ENCODE peak calls at places on chromosomes 2 and 18, in seven cellular contexts. One of them, this sample, is unnamed. For H3K4me1, the result is how much of the 10 kb centered on the place peaks cover.

GRCh38 chr2:182784777-182785176 is 68.7 kb downstream of the DNAJC10 start:
- DNase-seq in upper lobe of right lung: no peak
- DNase-seq in GM23248: peak
- DNase-seq in left ventricle myocardium inferior: no peak
- DNase-seq in tibial artery: no peak
- DNase-seq in PC-3: peak
- DNase-seq in H9: no peak
- DNase-seq in this sample: peak

GRCh38 chr2:42182654-42183308 is 13.6 kb downstream of the EML4 start:
- DNase-seq in upper lobe of right lung: no peak
- DNase-seq in GM23248: no peak
- DNase-seq in left ventricle myocardium inferior: no peak
- DNase-seq in tibial artery: no peak
- DNase-seq in PC-3: no peak
- DNase-seq in H9: no peak
- DNase-seq in this sample: no peak

GRCh38 chr2:121536850-121537557 is 6.3 kb downstream of the RNU4ATAC start:
- DNase-seq in upper lobe of right lung: no peak
- DNase-seq in GM23248: no peak
- DNase-seq in left ventricle myocardium inferior: no peak
- DNase-seq in tibial artery: no peak
- DNase-seq in PC-3: no peak
- DNase-seq in H9: no peak
- DNase-seq in this sample: no peak

GRCh38 chr2:49003206-49003605 is 151.1 kb downstream of the FSHR start:
- DNase-seq in upper lobe of right lung: no peak
- DNase-seq in GM23248: no peak
- DNase-seq in left ventricle myocardium inferior: no peak
- DNase-seq in tibial artery: no peak
- DNase-seq in PC-3: no peak
- DNase-seq in H9: no peak
- DNase-seq in this sample: peak

GRCh38 chr18:13382990-13383821 is 164.6 kb downstream of the LDLRAD4 start:
- DNase-seq in upper lobe of right lung: no peak
- DNase-seq in GM23248: no peak
- DNase-seq in left ventricle myocardium inferior: no peak
- DNase-seq in tibial artery: no peak
- DNase-seq in PC-3: no peak
- DNase-seq in H9: peak
- DNase-seq in this sample: no peak

GRCh38 chr2:193584522-193584938 is 1389.8 kb upstream of the TMEFF2 start:
- DNase-seq in upper lobe of right lung: no peak
- DNase-seq in GM23248: peak
- DNase-seq in left ventricle myocardium inferior: no peak
- DNase-seq in tibial artery: no peak
- DNase-seq in PC-3: peak
- DNase-seq in H9: peak
- DNase-seq in this sample: peak

GRCh38 chr18:76823166-76823539 is 796 bp downstream of the ZNF236 start:
- DNase-seq in upper lobe of right lung: peak
- DNase-seq in GM23248: no peak
- DNase-seq in left ventricle myocardium inferior: no peak
- DNase-seq in tibial artery: no peak
- DNase-seq in PC-3: no peak
- DNase-seq in H9: no peak
- DNase-seq in this sample: no peak

GRCh38 chr2:37679072-37679695 is 7.7 kb upstream of the CDC42EP3 start:
- DNase-seq in upper lobe of right lung: no peak
- DNase-seq in GM23248: no peak
- DNase-seq in left ventricle myocardium inferior: no peak
- DNase-seq in tibial artery: no peak
- DNase-seq in PC-3: peak
- DNase-seq in H9: no peak
- DNase-seq in this sample: no peak

GRCh38 chr2:213080969-213081617 is 70.3 kb downstream of the IKZF2 start:
- DNase-seq in upper lobe of right lung: no peak
- DNase-seq in GM23248: no peak
- DNase-seq in left ventricle myocardium inferior: no peak
- DNase-seq in tibial artery: no peak
- DNase-seq in PC-3: no peak
- DNase-seq in H9: no peak
- DNase-seq in this sample: no peak

GRCh38 chr18:26482567-26482966 is 65.8 kb downstream of the KCTD1 start:
- DNase-seq in upper lobe of right lung: no peak
- DNase-seq in GM23248: no peak
- DNase-seq in left ventricle myocardium inferior: no peak
- DNase-seq in tibial artery: no peak
- DNase-seq in PC-3: peak
- DNase-seq in H9: peak
- DNase-seq in this sample: no peak

GRCh38 chr18:62925031-62925688 is 209.8 kb downstream of the PHLPP1 start:
- DNase-seq in upper lobe of right lung: no peak
- DNase-seq in GM23248: peak
- DNase-seq in left ventricle myocardium inferior: no peak
- DNase-seq in tibial artery: no peak
- DNase-seq in PC-3: peak
- DNase-seq in H9: no peak
- DNase-seq in this sample: peak

GRCh38 chr18:8212893-8213805 is 396.1 kb upstream of the RAB12 start:
- DNase-seq in upper lobe of right lung: no peak
- DNase-seq in GM23248: peak
- DNase-seq in left ventricle myocardium inferior: no peak
- DNase-seq in tibial artery: no peak
- DNase-seq in PC-3: peak
- DNase-seq in H9: no peak
- DNase-seq in this sample: peak

GRCh38 chr2:39138837-39139211 is 18.0 kb upstream of the SOS1 start:
- DNase-seq in upper lobe of right lung: no peak
- DNase-seq in GM23248: no peak
- DNase-seq in left ventricle myocardium inferior: no peak
- DNase-seq in tibial artery: no peak
- DNase-seq in PC-3: no peak
- DNase-seq in H9: no peak
- DNase-seq in this sample: no peak

GRCh38 chr2:8380026-8380425 is 301.8 kb upstream of the ID2 start:
- DNase-seq in upper lobe of right lung: no peak
- DNase-seq in GM23248: no peak
- DNase-seq in left ventricle myocardium inferior: peak
- DNase-seq in tibial artery: no peak
- DNase-seq in PC-3: no peak
- DNase-seq in H9: no peak
- DNase-seq in this sample: no peak

GRCh38 chr18:51391731-51392130 is 194.2 kb upstream of the MEX3C start:
- DNase-seq in upper lobe of right lung: no peak
- DNase-seq in GM23248: no peak
- DNase-seq in left ventricle myocardium inferior: no peak
- DNase-seq in tibial artery: no peak
- DNase-seq in PC-3: no peak
- DNase-seq in H9: no peak
- DNase-seq in this sample: no peak

GRCh38 chr2:207188601-207189000 is 22.9 kb upstream of the KLF7 start:
- DNase-seq in upper lobe of right lung: no peak
- DNase-seq in GM23248: peak
- DNase-seq in left ventricle myocardium inferior: no peak
- DNase-seq in tibial artery: no peak
- DNase-seq in PC-3: peak
- DNase-seq in H9: no peak
- DNase-seq in this sample: peak

DNA sequence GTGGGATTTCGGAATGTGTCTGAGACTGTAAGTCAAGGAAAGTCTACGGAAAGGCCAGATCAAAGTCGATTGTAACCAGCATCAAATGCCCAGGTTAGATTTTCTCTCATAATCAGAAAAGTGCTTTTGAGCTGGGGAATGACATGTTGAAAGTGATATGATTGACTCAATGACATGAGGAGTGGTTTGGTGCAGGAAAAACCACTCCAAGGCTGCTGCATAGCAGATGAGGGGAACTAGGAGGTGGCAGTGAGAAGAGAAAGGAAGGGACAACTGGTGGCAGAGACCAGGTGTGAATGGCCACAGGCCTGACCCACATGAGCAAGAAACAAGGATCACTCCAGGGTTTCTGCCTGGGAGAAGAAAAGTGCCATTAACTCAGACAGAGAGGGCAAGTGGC is 822 bp downstream of the SLC35F6 start:
- DNase-seq in upper lobe of right lung: no peak
- DNase-seq in GM23248: no peak
- DNase-seq in left ventricle myocardium inferior: no peak
- DNase-seq in tibial artery: no peak
- DNase-seq in PC-3: no peak
- DNase-seq in H9: no peak
- DNase-seq in this sample: no peak
- H3K4me1 ChIP-seq in upper lobe of right lung: under half
- H3K4me1 ChIP-seq in GM23248: under half
- H3K4me1 ChIP-seq in left ventricle myocardium inferior: half or more
- H3K4me1 ChIP-seq in tibial artery: under half
- H3K4me1 ChIP-seq in PC-3: under half
- H3K4me1 ChIP-seq in H9: under half
- H3K4me1 ChIP-seq in this sample: under half

GRCh38 chr2:144471316-144472045 is 48.4 kb downstream of the ZEB2 start:
- DNase-seq in upper lobe of right lung: no peak
- DNase-seq in GM23248: no peak
- DNase-seq in left ventricle myocardium inferior: no peak
- DNase-seq in tibial artery: no peak
- DNase-seq in PC-3: no peak
- DNase-seq in H9: no peak
- DNase-seq in this sample: no peak
- H3K4me1 ChIP-seq in upper lobe of right lung: under half
- H3K4me1 ChIP-seq in GM23248: under half
- H3K4me1 ChIP-seq in left ventricle myocardium inferior: half or more
- H3K4me1 ChIP-seq in tibial artery: under half
- H3K4me1 ChIP-seq in PC-3: under half
- H3K4me1 ChIP-seq in H9: under half
- H3K4me1 ChIP-seq in this sample: under half

GRCh38 chr18:49963217-49963616 is 149.9 kb upstream of the ACAA2 start:
- DNase-seq in upper lobe of right lung: no peak
- DNase-seq in GM23248: no peak
- DNase-seq in left ventricle myocardium inferior: no peak
- DNase-seq in tibial artery: no peak
- DNase-seq in PC-3: no peak
- DNase-seq in H9: no peak
- DNase-seq in this sample: no peak
- H3K4me1 ChIP-seq in upper lobe of right lung: under half
- H3K4me1 ChIP-seq in GM23248: under half
- H3K4me1 ChIP-seq in left ventricle myocardium inferior: under half
- H3K4me1 ChIP-seq in tibial artery: under half
- H3K4me1 ChIP-seq in PC-3: under half
- H3K4me1 ChIP-seq in H9: under half
- H3K4me1 ChIP-seq in this sample: under half

DNA sequence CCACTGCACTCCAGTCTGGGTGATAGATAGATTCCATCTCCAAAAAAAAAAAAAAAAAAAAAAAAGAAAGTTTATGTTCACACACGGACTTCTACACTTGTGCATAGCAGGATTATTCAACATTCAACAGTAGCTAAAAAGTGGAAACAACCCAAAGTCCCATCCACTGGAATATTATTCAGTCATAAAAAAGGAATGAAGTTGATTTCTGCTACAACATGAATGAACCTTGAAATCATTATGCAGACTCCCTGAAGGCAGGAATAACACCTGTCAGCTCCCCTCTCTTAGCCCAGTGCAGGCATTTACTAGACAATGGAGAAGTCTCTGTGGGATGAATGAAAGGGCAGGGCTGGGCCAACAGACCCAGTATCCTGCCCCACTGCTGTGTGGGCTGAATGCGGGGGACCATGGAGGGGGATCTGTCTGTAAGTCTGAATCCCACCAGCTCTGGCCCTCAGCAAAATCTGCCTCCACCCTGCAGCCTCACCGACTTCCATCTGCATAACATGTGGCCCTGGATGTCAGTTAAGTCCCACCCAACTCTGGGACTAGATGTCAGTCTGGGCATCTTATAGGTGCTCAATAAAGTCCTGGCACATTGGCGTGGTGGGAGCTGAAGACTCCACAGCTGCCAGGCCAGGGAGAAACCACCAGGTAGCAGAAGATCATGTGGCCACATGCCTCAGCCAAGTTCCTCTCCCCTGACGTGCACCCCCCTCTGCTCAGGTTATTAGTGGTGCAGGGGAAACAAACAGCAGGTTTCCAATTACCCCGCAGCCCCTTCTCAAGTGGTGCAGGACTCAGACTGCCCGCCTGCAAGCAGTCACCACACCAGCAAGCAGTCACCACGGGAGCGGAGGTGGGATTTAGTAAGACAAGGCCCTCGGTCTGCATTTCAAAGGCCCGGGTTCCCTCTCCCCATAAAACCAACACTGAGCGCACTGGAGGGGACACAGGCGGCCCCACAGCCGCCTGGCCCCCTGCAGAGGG is 8.9 kb downstream of the ZFP36L2 start:
- DNase-seq in upper lobe of right lung: no peak
- DNase-seq in GM23248: peak
- DNase-seq in left ventricle myocardium inferior: no peak
- DNase-seq in tibial artery: no peak
- DNase-seq in PC-3: no peak
- DNase-seq in H9: peak
- DNase-seq in this sample: no peak
- H3K4me1 ChIP-seq in upper lobe of right lung: half or more
- H3K4me1 ChIP-seq in GM23248: under half
- H3K4me1 ChIP-seq in left ventricle myocardium inferior: half or more
- H3K4me1 ChIP-seq in tibial artery: under half
- H3K4me1 ChIP-seq in PC-3: under half
- H3K4me1 ChIP-seq in H9: under half
- H3K4me1 ChIP-seq in this sample: under half

DNA sequence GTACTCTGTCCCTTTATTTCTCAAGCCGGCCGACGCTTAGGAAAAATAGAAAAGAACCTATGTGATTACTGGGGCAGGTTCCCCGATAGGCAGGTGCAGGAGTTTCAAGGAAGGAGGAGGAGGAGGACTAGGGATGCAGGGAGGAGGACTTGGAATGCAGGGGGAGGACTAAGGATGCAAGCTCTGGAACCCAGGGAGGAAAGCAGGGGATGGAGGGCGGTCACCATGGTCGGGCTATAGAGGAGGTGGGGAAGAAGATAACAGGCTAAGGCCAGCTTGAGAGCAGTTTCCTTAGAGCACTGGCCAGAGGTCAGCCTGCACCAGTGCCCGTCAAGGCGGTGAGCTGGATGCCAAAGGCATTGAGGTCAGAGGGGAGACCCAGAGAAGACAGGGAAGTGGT is 18.7 kb upstream of the B3GNT7 start:
- DNase-seq in upper lobe of right lung: no peak
- DNase-seq in GM23248: no peak
- DNase-seq in left ventricle myocardium inferior: no peak
- DNase-seq in tibial artery: no peak
- DNase-seq in PC-3: no peak
- DNase-seq in H9: peak
- DNase-seq in this sample: no peak
- H3K4me1 ChIP-seq in upper lobe of right lung: under half
- H3K4me1 ChIP-seq in GM23248: under half
- H3K4me1 ChIP-seq in left ventricle myocardium inferior: under half
- H3K4me1 ChIP-seq in tibial artery: under half
- H3K4me1 ChIP-seq in PC-3: under half
- H3K4me1 ChIP-seq in H9: under half
- H3K4me1 ChIP-seq in this sample: under half

DNA sequence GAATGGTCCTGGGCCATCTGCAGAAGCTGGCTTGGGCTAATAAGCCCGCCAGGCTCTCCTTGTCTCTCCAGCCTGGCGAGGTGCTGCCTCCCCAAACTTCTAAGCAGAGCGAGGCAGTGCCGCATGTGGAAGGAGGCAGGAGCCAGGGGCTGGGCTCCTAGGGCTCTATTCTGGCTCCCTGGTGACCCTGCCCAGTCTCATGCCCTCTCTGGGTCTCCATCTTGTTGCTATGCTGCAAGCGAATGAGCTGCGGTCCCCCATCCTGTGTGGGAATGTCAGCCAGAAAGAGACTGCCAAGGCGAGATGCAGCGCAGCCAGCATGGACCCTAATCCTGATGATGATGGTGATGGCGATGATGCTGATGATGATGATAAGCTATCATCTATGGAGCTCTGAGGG is 48.7 kb downstream of the TNS1 start:
- DNase-seq in upper lobe of right lung: peak
- DNase-seq in GM23248: no peak
- DNase-seq in left ventricle myocardium inferior: no peak
- DNase-seq in tibial artery: peak
- DNase-seq in PC-3: no peak
- DNase-seq in H9: no peak
- DNase-seq in this sample: no peak
- H3K4me1 ChIP-seq in upper lobe of right lung: half or more
- H3K4me1 ChIP-seq in GM23248: under half
- H3K4me1 ChIP-seq in left ventricle myocardium inferior: half or more
- H3K4me1 ChIP-seq in tibial artery: under half
- H3K4me1 ChIP-seq in PC-3: under half
- H3K4me1 ChIP-seq in H9: under half
- H3K4me1 ChIP-seq in this sample: under half

This sample was measured in astrocyte.